ENCODE peak calls at places on chromosome X, in five cellular contexts. Y is HT-29; P is SJSA1; D is activated naive CD8-positive, alpha-beta T cell treated with anti-CD3 and anti-CD28 coated beads for 36 hours; G is ovary. K is an unnamed sample.

GRCh38 chrX:54288277-54288676 is 69.6 kb downstream of the WNK3 start:
- DNase-seq in Y (no peak), P (no peak), D (no peak), G (no peak), K (no peak)

GRCh38 chrX:106894978-106895452 is 8.1 kb downstream of the RIPPLY1 start:
- DNase-seq in Y (peak), P (peak), D (no peak), G (no peak), K (no peak)

GRCh38 chrX:115939070-115939469 is 231.5 kb upstream of the AGTR2 start:
- DNase-seq in Y (no peak), P (no peak), D (no peak), G (no peak), K (peak)

GRCh38 chrX:85569691-85570090 is 190.2 kb upstream of the POF1B start:
- DNase-seq in Y (no peak), P (no peak), D (no peak), G (no peak), K (no peak)

GRCh38 chrX:72685018-72685417 is 29.1 kb downstream of the PHKA1 start:
- DNase-seq in Y (no peak), P (no peak), D (no peak), G (no peak), K (no peak)

GRCh38 chrX:72280210-72280882 is 3.3 kb upstream of the RPS4X start:
- DNase-seq in Y (no peak), P (no peak), D (no peak), G (no peak), K (no peak)

GRCh38 chrX:141839856-141840255 is 1.7 kb downstream of the MAGEC3 start:
- DNase-seq in Y (no peak), P (no peak), D (no peak), G (no peak), K (no peak)

GRCh38 chrX:77442728-77443127 is 4.5 kb upstream of the FGF16 start:
- DNase-seq in Y (peak), P (peak), D (no peak), G (no peak), K (no peak)

GRCh38 chrX:537156-537555 is 93.4 kb upstream of the SHOX start:
- DNase-seq in Y (no peak), P (no peak), D (no peak), G (no peak), K (no peak)

GRCh38 chrX:108123591-108124366 is 32.2 kb downstream of the ATG4A start:
- DNase-seq in Y (no peak), P (no peak), D (no peak), G (no peak), K (no peak)